ENCODE peak calls at places on chromosomes 6 and 20, in six cellular contexts. J, R, M, T, S and G are unnamed samples. For H3K4me1, the result is how much of the 10 kb centered on the place peaks cover.

GRCh38 chr6:7899046-7899888 is 11.3 kb downstream of the TXNDC5 start:
- DNase-seq in J (no peak), R (no peak), M (no peak), T (no peak), S (peak), G (no peak)

GRCh38 chr6:169034523-169035167 is 219.0 kb downstream of the THBS2 start:
- DNase-seq in J (no peak), R (no peak), M (no peak), T (no peak), S (no peak), G (peak)

GRCh38 chr20:47024461-47024937 is 129.9 kb downstream of the EYA2 start:
- DNase-seq in J (no peak), R (no peak), M (no peak), T (no peak), S (no peak), G (peak)

GRCh38 chr6:101527467-101527866 is 134.0 kb downstream of the GRIK2 start:
- DNase-seq in J (no peak), R (no peak), M (no peak), T (no peak), S (no peak), G (no peak)

GRCh38 chr20:62638680-62639406 is 3.5 kb upstream of the SLCO4A1 start:
- DNase-seq in J (no peak), R (no peak), M (no peak), T (no peak), S (no peak), G (no peak)

GRCh38 chr20:50642288-50642803 is 49.0 kb downstream of the RIPOR3 start:
- DNase-seq in J (peak), R (peak), M (no peak), T (no peak), S (peak), G (no peak)

GRCh38 chr20:37406010-37406998 is 60.4 kb downstream of the SRC start:
- DNase-seq in J (peak), R (no peak), M (no peak), T (no peak), S (no peak), G (peak)

GRCh38 chr20:8116067-8116811 is 15.8 kb upstream of the PLCB1 start:
- DNase-seq in J (peak), R (no peak), M (no peak), T (no peak), S (no peak), G (peak)

GRCh38 chr6:117414770-117415169 is 11.0 kb downstream of the ROS1 start:
- DNase-seq in J (no peak), R (no peak), M (no peak), T (no peak), S (peak), G (no peak)

GRCh38 chr20:45395114-45395415 is 13.0 kb upstream of the DBNDD2 start:
- DNase-seq in J (no peak), R (no peak), M (no peak), T (no peak), S (no peak), G (no peak)

GRCh38 chr6:43927525-43928210 is 157.7 kb downstream of the VEGFA start:
- DNase-seq in J (no peak), R (no peak), M (no peak), T (no peak), S (no peak), G (no peak)

GRCh38 chr20:5191829-5192569 is 65.2 kb downstream of the CDS2 start:
- DNase-seq in J (peak), R (peak), M (peak), T (no peak), S (peak), G (peak)

GRCh38 chr20:62404761-62405107 is 2.4 kb downstream of the CABLES2 start:
- DNase-seq in J (no peak), R (no peak), M (no peak), T (no peak), S (no peak), G (no peak)

GRCh38 chr6:123587838-123588545 is 48.8 kb downstream of the TRDN start:
- DNase-seq in J (no peak), R (peak), M (no peak), T (no peak), S (peak), G (no peak)

GRCh38 chr6:39965716-39966115 is 31.5 kb upstream of the MOCS1 start:
- DNase-seq in J (no peak), R (no peak), M (no peak), T (no peak), S (no peak), G (no peak)

GRCh38 chr6:45419574-45420082 is 41.9 kb upstream of the SUPT3H start:
- DNase-seq in J (peak), R (peak), M (peak), T (no peak), S (peak), G (no peak)

GRCh38 chr6:151514000-151514730 is 20.3 kb downstream of the CCDC170 start:
- DNase-seq in J (no peak), R (no peak), M (no peak), T (no peak), S (no peak), G (no peak)

GRCh38 chr20:57794600-57795346 is 85.0 kb upstream of the PMEPA1 start:
- DNase-seq in J (no peak), R (no peak), M (no peak), T (no peak), S (no peak), G (peak)

GRCh38 chr6:24766685-24767462 is 7.9 kb upstream of the GMNN start:
- DNase-seq in J (peak), R (no peak), M (no peak), T (no peak), S (no peak), G (peak)

GRCh38 chr6:170146640-170147039 is 144.2 kb downstream of the DLL1 start:
- DNase-seq in J (no peak), R (no peak), M (no peak), T (no peak), S (no peak), G (no peak)

GRCh38 chr6:113385020-113385431 is 472.1 kb upstream of the MARCKS start:
- DNase-seq in J (no peak), R (no peak), M (no peak), T (no peak), S (no peak), G (peak)

GRCh38 chr20:21519136-21519584 is 5.3 kb upstream of the NKX2-2 start:
- DNase-seq in J (no peak), R (peak), M (no peak), T (no peak), S (peak), G (no peak)

GRCh38 chr6:156598316-156598715 is 178.9 kb upstream of the ARID1B start:
- DNase-seq in J (no peak), R (no peak), M (no peak), T (no peak), S (no peak), G (no peak)

GRCh38 chr6:149061933-149062332 is 255.6 kb upstream of the TAB2 start:
- DNase-seq in J (peak), R (no peak), M (no peak), T (no peak), S (no peak), G (no peak)

GRCh38 chr20:48007356-48007755 is 222.1 kb upstream of the SULF2 start:
- DNase-seq in J (no peak), R (no peak), M (no peak), T (no peak), S (no peak), G (no peak)

GRCh38 chr20:1479831-1480595 is 11.2 kb downstream of the SIRPB2 start:
- DNase-seq in J (no peak), R (no peak), M (no peak), T (no peak), S (peak), G (no peak)

GRCh38 chr6:3813918-3814317 is 35.3 kb upstream of the FAM50B start:
- DNase-seq in J (no peak), R (no peak), M (no peak), T (no peak), S (no peak), G (no peak)

GRCh38 chr6:89433637-89434499 is 916 bp downstream of the ANKRD6 start:
- DNase-seq in J (no peak), R (no peak), M (no peak), T (no peak), S (peak), G (no peak)

GRCh38 chr6:77092971-77093370 is 370.3 kb downstream of the HTR1B start:
- DNase-seq in J (peak), R (no peak), M (no peak), T (no peak), S (no peak), G (peak)

GRCh38 chr20:36454664-36455427 is 86.5 kb upstream of the MYL9 start:
- DNase-seq in J (no peak), R (peak), M (peak), T (no peak), S (peak), G (no peak)

GRCh38 chr6:169416249-169416648 is 162.6 kb upstream of the THBS2 start:
- DNase-seq in J (no peak), R (no peak), M (no peak), T (no peak), S (no peak), G (no peak)

GRCh38 chr20:60138263-60139127 is 180.3 kb downstream of the CDH26 start:
- DNase-seq in J (no peak), R (no peak), M (no peak), T (no peak), S (no peak), G (peak)

GRCh38 chr6:57216235-57217101 is 5.6 kb downstream of the RAB23 start:
- DNase-seq in J (no peak), R (no peak), M (no peak), T (no peak), S (no peak), G (peak)

GRCh38 chr6:161444464-161444863 is 170.6 kb upstream of the AGPAT4 start:
- DNase-seq in J (peak), R (peak), M (no peak), T (no peak), S (peak), G (peak)

GRCh38 chr6:39884696-39885095 is 49.6 kb downstream of the MOCS1 start:
- DNase-seq in J (peak), R (no peak), M (no peak), T (no peak), S (no peak), G (peak)

GRCh38 chr6:163263196-163263595 is 151.3 kb upstream of the QKI start:
- DNase-seq in J (peak), R (no peak), M (no peak), T (no peak), S (no peak), G (no peak)
- H3K4me1 ChIP-seq in J (under half), R (under half), M (under half), T (under half), S (under half), G (under half)

GRCh38 chr6:136860043-136860442 is 37.7 kb downstream of the PEX7 start:
- DNase-seq in J (no peak), R (no peak), M (no peak), T (no peak), S (no peak), G (no peak)
- H2BK15ac ChIP-seq in J (no peak), R (no peak), M (no peak), T (no peak), S (no peak), G (no peak)

GRCh38 chr6:118896339-118897136 is 2.6 kb downstream of the ASF1A start:
- DNase-seq in J (peak), R (no peak), M (no peak), T (no peak), S (peak), G (peak)
- H3K4me1 ChIP-seq in J (under half), R (under half), M (under half), T (under half), S (under half), G (under half)

DNA sequence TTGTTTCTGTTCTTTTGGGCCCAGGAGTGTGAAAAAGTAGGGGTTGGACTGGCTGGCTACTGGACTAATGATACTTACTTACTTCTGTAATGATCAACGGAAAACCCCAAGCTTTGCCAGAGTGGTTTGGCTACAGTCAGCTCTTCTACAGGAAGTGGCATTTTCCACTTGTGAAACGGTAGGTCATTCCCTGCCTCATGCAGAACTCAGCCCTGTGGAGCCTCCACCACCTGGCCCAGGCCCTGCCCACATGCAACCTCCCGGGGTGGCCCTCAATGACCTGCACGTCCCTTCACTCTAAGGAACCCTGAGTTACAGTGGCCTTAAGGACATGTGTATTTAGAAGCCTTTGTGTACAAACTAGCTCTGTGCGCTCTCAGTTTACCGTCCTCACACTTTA is 140.4 kb downstream of the DTNBP1 start:
- DNase-seq in J (no peak), R (peak), M (no peak), T (no peak), S (no peak), G (no peak)
- H2BK15ac ChIP-seq in J (no peak), R (no peak), M (no peak), T (no peak), S (no peak), G (no peak)

GRCh38 chr20:43923917-43924316 is 9.3 kb downstream of the TOX2 start:
- DNase-seq in J (no peak), R (no peak), M (no peak), T (no peak), S (no peak), G (no peak)

GRCh38 chr20:43925215-43925614 is 10.6 kb downstream of the TOX2 start:
- DNase-seq in J (no peak), R (no peak), M (no peak), T (no peak), S (no peak), G (no peak)

GRCh38 chr20:43926287-43926686 is 11.6 kb downstream of the TOX2 start:
- DNase-seq in J (no peak), R (no peak), M (no peak), T (no peak), S (no peak), G (no peak)

GRCh38 chr20:43925786-43926185 is 11.1 kb downstream of the TOX2 start:
- DNase-seq in J (no peak), R (no peak), M (no peak), T (no peak), S (no peak), G (peak)

DNA sequence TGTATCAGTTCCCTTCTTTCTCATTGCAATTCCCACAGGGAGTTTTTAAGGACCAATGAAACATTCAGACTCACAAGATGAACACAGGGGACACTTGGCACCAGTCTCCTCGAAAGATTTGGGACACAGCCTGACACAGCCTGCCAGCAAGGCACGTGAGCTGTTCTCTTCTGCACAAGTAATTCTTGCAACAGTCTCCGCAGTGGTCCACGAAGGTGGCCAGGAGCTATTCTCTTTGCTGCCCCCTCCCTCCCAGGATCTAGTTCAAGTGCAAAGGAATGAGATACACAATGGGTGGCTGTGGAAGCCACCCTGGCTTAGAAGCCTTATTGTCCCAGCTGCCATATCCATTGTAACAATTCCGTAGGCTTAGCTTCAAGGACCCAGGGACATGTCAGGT is 12.0 kb downstream of the TOX2 start:
- DNase-seq in J (no peak), R (no peak), M (no peak), T (no peak), S (no peak), G (no peak)
- H3K4me1 ChIP-seq in J (under half), R (under half), M (under half), T (under half), S (under half), G (under half)

DNA sequence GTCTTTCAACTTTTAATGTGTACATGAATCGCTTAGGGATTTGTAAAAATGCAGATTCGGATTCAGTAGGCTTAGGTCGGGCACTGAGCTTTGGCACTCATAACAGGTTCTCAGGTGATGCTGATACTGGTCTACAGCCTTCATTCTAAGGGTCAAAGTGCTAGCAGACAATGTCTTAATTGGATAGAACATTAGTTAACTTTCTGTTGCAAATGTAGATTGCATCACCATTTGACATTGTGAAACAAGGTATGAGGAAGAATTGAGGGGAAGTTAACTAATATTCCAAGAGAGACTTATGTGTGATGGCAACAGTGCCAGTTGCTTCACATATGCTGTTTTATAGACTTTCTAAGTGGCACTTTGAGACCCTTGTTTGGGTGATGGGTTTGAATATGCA is 86.9 kb downstream of the MLIP start:
- DNase-seq in J (peak), R (no peak), M (no peak), T (no peak), S (no peak), G (no peak)
- H2BK15ac ChIP-seq in J (no peak), R (no peak), M (no peak), T (no peak), S (no peak), G (no peak)

GRCh38 chr6:33078442-33078841 is 2.7 kb downstream of the HLA-DPB1 start:
- DNase-seq in J (no peak), R (no peak), M (no peak), T (no peak), S (no peak), G (no peak)
- H3K4me1 ChIP-seq in J (under half), R (under half), M (under half), T (under half), S (under half), G (under half)

GRCh38 chr6:163466839-163467390 is 52.4 kb downstream of the QKI start:
- DNase-seq in J (no peak), R (no peak), M (no peak), T (no peak), S (no peak), G (no peak)
- H2BK15ac ChIP-seq in J (no peak), R (no peak), M (no peak), T (no peak), S (no peak), G (no peak)

GRCh38 chr6:143449082-143449481 is 1.4 kb downstream of the ADAT2 start:
- DNase-seq in J (no peak), R (no peak), M (no peak), T (no peak), S (no peak), G (no peak)

GRCh38 chr6:143451531-143451930 is 926 bp downstream of the PEX3 start:
- DNase-seq in J (peak), R (no peak), M (no peak), T (no peak), S (peak), G (no peak)

GRCh38 chr6:143450453-143451362 is at the start of the genes ADAT2 and PEX3:
- DNase-seq in J (peak), R (peak), M (peak), T (peak), S (peak), G (peak)

GRCh38 chr6:143449731-143450452 is 603 bp downstream of the ADAT2 start:
- DNase-seq in J (peak), R (peak), M (peak), T (no peak), S (peak), G (peak)
- H3K4me1 ChIP-seq in J (under half), R (under half), M (under half), T (under half), S (under half), G (under half)